ENCODE peak calls at places on chromosomes 2 and 18, in ten cellular contexts. C is bronchial epithelial cell, K is AG04450, W is AG04449, T is left ventricle myocardium inferior, E is Peyer's patch, G is Panc1, R is WTC11, O is tibial nerve, A is dorsolateral prefrontal cortex. L is an unnamed sample.

GRCh38 chr2:112033600-112033999 is 21.5 kb upstream of the TMEM87B start:
- DNase-seq in G (no peak), R (no peak), K (no peak), A (no peak), W (no peak), O (no peak), T (no peak), E (no peak), C (peak; percentile 80), L (no peak)

GRCh38 chr18:49100226-49100968 is 149.6 kb upstream of the SMAD7 start:
- DNase-seq in T (no peak), E (no peak), W (no peak), O (no peak), C (peak; percentile 48), K (no peak), A (no peak), R (no peak), G (no peak), L (no peak)

GRCh38 chr2:65666156-65666725 is 233.8 kb upstream of the SPRED2 start:
- DNase-seq in T (no peak), E (no peak), A (no peak), K (peak; percentile 27), G (no peak), C (peak; percentile 35), W (no peak), R (no peak), O (no peak), L (no peak)

GRCh38 chr2:206422493-206422892 is 20.8 kb upstream of the ADAM23 start:
- DNase-seq in G (no peak), O (no peak), W (no peak), K (no peak), C (no peak), T (no peak), E (no peak), A (no peak), R (no peak), L (no peak)

GRCh38 chr2:30321466-30321865 is 90.1 kb downstream of the LBH start:
- DNase-seq in G (no peak), E (no peak), K (peak; percentile 10), T (no peak), R (no peak), W (no peak), O (no peak), C (peak; percentile 16), A (no peak), L (no peak)

GRCh38 chr2:50347355-50348044 is 684.4 kb downstream of the NRXN1 start:
- DNase-seq in E (no peak), A (no peak), G (no peak), K (no peak), C (no peak), W (no peak), T (no peak), O (no peak), R (peak; percentile 55), L (peak; percentile 38)

GRCh38 chr2:6423944-6424343 is 441.8 kb downstream of the CMPK2 start:
- DNase-seq in E (no peak), A (no peak), W (no peak), T (no peak), G (no peak), K (no peak), C (no peak), O (no peak), R (no peak), L (no peak)

GRCh38 chr18:75290737-75291358 is 80.3 kb downstream of the TSHZ1 start:
- DNase-seq in K (no peak), T (no peak), C (no peak), W (no peak), A (no peak), O (no peak), R (no peak), E (no peak), G (no peak), L (no peak)

GRCh38 chr18:61551586-61551985 is 218.4 kb downstream of the CDH20 start:
- DNase-seq in K (peak; percentile 82), C (peak; percentile 83), G (peak; percentile 67), A (no peak), T (no peak), O (no peak), E (no peak), R (no peak), W (peak; percentile 62), L (peak; percentile 55)

DNA sequence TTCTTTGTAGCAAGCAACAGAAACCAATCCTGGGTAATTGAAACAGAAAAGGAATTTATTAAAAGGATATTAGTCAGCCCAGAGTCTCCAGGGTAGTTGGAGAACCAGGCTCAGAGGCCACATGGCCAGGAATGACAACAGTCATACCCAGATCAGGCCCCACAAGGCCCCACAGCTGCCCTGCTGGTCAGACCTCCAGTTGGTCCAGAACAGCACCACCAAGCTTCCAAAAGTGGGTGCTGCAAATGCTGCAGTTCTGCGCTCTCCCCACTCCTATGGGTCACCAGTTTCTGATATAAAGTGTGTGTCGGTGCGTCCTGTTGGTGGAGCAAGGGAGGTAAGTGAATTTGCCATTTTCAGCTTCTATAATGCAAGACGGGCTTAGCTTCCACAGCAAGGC is 29.9 kb downstream of the KLHL29 start:
- DNase-seq in C (no peak), R (peak; percentile 44), A (no peak), E (no peak), G (no peak), W (no peak), O (no peak), K (no peak), T (no peak), L (no peak)
- TF ChIP-seq CTCF in C (peak; percentile 13), R (peak; percentile 23), A (no peak), E (no peak), G (no peak), W (peak; percentile 29), O (no peak), K (peak; percentile 37), T (no peak), L (peak; percentile 13)

GRCh38 chr2:120110062-120110362 is 97.1 kb downstream of the EPB41L5 start:
- DNase-seq in W (no peak), C (no peak), T (no peak), O (no peak), A (no peak), K (no peak), E (no peak), R (no peak), G (no peak), L (no peak)
- TF ChIP-seq CTCF in W (no peak), C (no peak), T (no peak), O (no peak), A (no peak), K (no peak), E (no peak), R (no peak), G (peak; percentile 23), L (no peak)

DNA sequence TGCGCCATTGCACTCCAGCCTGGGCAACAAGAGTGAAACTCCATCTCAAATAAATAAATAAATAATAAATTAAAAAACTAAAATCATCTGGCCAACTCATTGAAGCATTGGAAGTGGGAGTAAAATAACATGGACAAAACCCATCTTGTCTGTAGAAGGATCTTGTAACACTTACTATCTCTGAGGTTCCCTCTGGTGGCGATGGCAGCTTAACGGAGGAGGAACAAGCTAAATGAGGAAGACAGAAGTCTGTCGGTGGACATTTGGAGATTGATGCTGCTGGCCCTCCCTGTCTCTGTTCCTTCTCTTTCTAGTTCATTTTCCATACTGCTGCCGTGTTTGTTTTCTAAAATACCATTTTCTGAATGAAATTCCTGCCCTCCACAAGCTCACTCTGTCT is 43.4 kb downstream of the ZCCHC2 start:
- DNase-seq in C (no peak), K (no peak), T (no peak), E (no peak), R (peak; percentile 29), A (no peak), O (peak; percentile 29), G (no peak), W (no peak), L (no peak)
- TF ChIP-seq CTCF in C (no peak), K (peak; percentile 23), T (peak; percentile 56), E (no peak), R (no peak), A (peak; percentile 52), O (peak; percentile 32), G (peak; percentile 14), W (peak; percentile 14), L (peak; percentile 47)

GRCh38 chr18:36947820-36948348 is 119.0 kb downstream of the KIAA1328 start:
- DNase-seq in W (no peak), K (no peak), C (peak; percentile 84), A (no peak), E (no peak), R (peak; percentile 56), G (no peak), T (no peak), O (no peak), L (no peak)

DNA sequence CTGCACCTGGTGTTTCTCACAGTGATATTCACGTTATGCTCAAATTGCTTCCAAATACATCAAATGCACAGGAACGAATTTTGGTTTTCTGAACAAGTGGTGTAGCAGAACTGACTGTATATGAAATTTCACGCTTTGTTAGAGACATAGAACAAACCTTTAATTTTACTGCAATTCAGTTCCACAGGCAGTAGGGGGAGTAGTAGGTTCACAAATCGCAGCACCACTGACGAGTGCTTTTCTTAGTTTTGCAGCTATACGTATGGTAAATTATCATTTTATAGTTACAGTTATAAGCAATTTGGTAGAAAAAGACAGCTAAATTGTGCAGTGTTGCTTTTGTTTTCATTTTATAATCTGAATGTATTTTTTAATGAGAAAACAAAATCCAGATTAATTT is 113.3 kb downstream of the KIAA1328 start:
- DNase-seq in E (no peak), K (peak; percentile 8), R (no peak), C (peak; percentile 45), G (peak; percentile 10), T (no peak), W (peak; percentile 1), A (no peak), O (no peak), L (no peak)
- TF ChIP-seq CTCF in E (no peak), K (peak; percentile 73), R (peak; percentile 73), C (peak; percentile 64), G (peak; percentile 71), T (peak; percentile 33), W (peak; percentile 54), A (no peak), O (no peak), L (peak; percentile 85)

DNA sequence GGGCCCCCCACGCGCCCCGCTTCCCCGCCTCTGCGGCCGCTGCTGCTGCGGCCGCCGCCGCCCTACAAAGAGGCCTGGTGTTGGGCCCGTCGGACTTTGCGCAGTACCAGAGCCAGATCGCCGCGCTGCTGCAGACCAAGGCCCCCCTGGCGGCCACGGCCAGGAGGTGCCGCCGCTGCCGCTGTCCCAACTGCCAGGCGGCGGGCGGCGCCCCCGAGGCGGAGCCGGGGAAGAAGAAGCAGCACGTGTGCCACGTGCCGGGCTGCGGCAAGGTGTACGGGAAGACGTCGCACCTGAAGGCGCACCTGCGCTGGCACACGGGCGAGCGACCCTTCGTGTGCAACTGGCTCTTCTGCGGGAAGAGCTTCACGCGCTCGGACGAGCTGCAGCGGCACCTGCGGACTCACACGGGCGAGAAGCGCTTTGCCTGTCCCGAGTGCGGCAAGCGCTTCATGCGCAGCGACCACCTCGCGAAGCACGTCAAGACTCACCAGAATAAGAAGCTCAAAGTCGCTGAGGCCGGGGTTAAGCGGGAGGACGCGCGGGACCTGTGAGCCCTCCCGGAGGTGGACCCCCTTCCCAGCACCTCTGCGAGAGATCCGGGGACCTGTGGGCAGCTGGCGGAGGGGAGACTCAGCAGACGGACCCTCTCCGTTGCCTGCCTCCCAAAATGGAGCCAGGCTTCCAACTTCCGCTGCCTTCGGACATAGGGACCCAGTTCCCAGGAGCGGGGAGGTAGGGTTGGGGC is 1.9 kb downstream of the SP5 start:
- DNase-seq in A (no peak), W (no peak), G (no peak), T (peak; percentile 23), C (no peak), O (peak; percentile 23), R (peak; percentile 83), K (no peak), E (no peak), L (peak; percentile 52)
- TF ChIP-seq CTCF in A (peak; percentile 63), W (peak; percentile 65), G (no peak), T (peak; percentile 65), C (peak; percentile 41), O (peak; percentile 75), R (no peak), K (peak; percentile 43), E (no peak), L (peak; percentile 76)